ENCODE peak calls at places on chromosomes 2 and 18, in four cellular contexts. Q is AG04450, L is BJ, F is H7. X is an unnamed sample.

GRCh38 chr2:180246281-180246680 is 239.2 kb upstream of the CWC22 start:
- DNase-seq in Q (no peak), L (no peak), F (no peak), X (peak; percentile 91)

GRCh38 chr2:222298311-222299150 is at the start of gene PAX3:
- DNase-seq in Q (no peak), L (no peak), F (peak; percentile 84), X (peak; percentile 100)

GRCh38 chr2:122481244-122481622 is 725.8 kb downstream of the TSN start:
- DNase-seq in Q (no peak), L (no peak), F (no peak), X (no peak)

GRCh38 chr2:46922606-46923005 is 7.0 kb upstream of the MCFD2 start:
- DNase-seq in Q (no peak), L (no peak), F (no peak), X (no peak)

GRCh38 chr2:239564587-239564986 is 163.8 kb upstream of the HDAC4 start:
- DNase-seq in Q (no peak), L (no peak), F (no peak), X (no peak)

GRCh38 chr2:44314354-44314753 is 39.1 kb downstream of the SLC3A1 start:
- DNase-seq in Q (no peak), L (no peak), F (no peak), X (no peak)

GRCh38 chr2:112290098-112290497 is 14.7 kb downstream of the ZC3H6 start:
- DNase-seq in Q (no peak), L (no peak), F (no peak), X (no peak)

GRCh38 chr2:47218899-47219525 is 63.9 kb upstream of the STPG4 start:
- DNase-seq in Q (no peak), L (no peak), F (no peak), X (no peak)

GRCh38 chr2:182816856-182817255 is 49.6 kb downstream of the FRZB start:
- DNase-seq in Q (no peak), L (no peak), F (no peak), X (no peak)

GRCh38 chr2:192333642-192334041 is 138.9 kb upstream of the TMEFF2 start:
- DNase-seq in Q (no peak), L (no peak), F (no peak), X (no peak)

GRCh38 chr18:11047156-11047555 is 102.2 kb downstream of the PIEZO2 start:
- DNase-seq in Q (no peak), L (no peak), F (no peak), X (no peak)

GRCh38 chr2:16644204-16644925 is 21.3 kb downstream of the CYRIA start:
- DNase-seq in Q (no peak), L (no peak), F (no peak), X (no peak)

GRCh38 chr2:100789361-100789760 is 30.6 kb upstream of the NPAS2 start:
- DNase-seq in Q (no peak), L (no peak), F (no peak), X (no peak)

GRCh38 chr2:217177687-217178086 is 317.8 kb upstream of the TNP1 start:
- DNase-seq in Q (no peak), L (no peak), F (no peak), X (no peak)

GRCh38 chr2:146131048-146131447 is 1611.1 kb upstream of the ZEB2 start:
- DNase-seq in Q (no peak), L (no peak), F (no peak), X (no peak)

GRCh38 chr2:61575447-61575859 is 37.3 kb upstream of the XPO1 start:
- DNase-seq in Q (no peak), L (no peak), F (no peak), X (no peak)

GRCh38 chr2:99707592-99707991 is 217.8 kb upstream of the REV1 start:
- DNase-seq in Q (peak; percentile 43), L (peak; percentile 62), F (no peak), X (no peak)

GRCh38 chr2:62499430-62500060 is 6.5 kb downstream of the TMEM17 start:
- DNase-seq in Q (no peak), L (no peak), F (no peak), X (no peak)

GRCh38 chr2:186459009-186459408 is 27.1 kb upstream of the ZC3H15 start:
- DNase-seq in Q (no peak), L (no peak), F (no peak), X (peak; percentile 74)

GRCh38 chr2:226050822-226051221 is 651.3 kb downstream of the NYAP2 start:
- DNase-seq in Q (no peak), L (no peak), F (no peak), X (no peak)

GRCh38 chr2:178188466-178188865 is 5.8 kb upstream of the OSBPL6 start:
- DNase-seq in Q (no peak), L (no peak), F (no peak), X (no peak)

GRCh38 chr2:180677200-180677599 is 303.2 kb upstream of the UBE2E3 start:
- DNase-seq in Q (no peak), L (no peak), F (no peak), X (no peak)

GRCh38 chr2:5940596-5941535 is 248.7 kb downstream of the SOX11 start:
- DNase-seq in Q (no peak), L (no peak), F (no peak), X (no peak)

DNA sequence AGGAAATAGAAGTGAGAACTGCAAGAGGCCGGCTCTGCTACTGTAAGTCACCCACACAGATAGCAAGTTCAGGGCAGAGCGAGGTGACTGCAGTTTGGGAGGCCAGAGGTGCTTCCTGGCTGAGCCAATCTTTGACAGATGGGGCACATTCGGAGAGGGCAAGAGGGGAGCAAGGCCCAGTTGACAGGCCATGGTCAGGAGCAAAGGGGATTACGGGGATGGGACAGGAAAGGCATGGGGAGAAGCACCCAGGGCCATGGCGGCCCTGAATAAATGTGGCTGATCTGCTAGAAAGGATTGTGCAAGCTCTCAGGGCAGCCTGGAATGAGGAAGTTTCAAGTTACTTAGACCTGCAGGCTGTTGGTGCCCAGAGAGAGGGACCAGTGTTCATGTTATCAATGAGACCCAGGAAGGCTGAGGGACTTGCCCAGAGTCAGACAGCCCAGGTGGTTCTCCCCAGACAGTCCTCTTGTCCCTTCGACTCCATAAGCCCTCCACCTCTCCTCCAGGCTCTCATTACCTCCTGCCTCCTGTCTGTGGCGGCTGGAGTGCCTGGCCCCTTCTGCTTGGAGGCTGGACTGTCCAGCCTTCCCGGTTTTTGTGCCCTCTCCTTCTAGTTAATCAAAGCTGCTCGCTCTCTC is 123.3 kb downstream of the CTIF start:
- DNase-seq in Q (peak; percentile 42), L (no peak), F (peak; percentile 58), X (peak; percentile 51)
- H3K27me3 ChIP-seq in Q (no peaks in the 10 kb centered on the region), L (no peaks in the 10 kb centered on the region), F (no peaks in the 10 kb centered on the region), X (no peaks in the 10 kb centered on the region)

GRCh38 chr2:12055219-12055618 is 308.8 kb downstream of the LPIN1 start:
- DNase-seq in Q (no peak), L (no peak), F (no peak), X (no peak)
- H3K27me3 ChIP-seq in Q (no peaks in the 10 kb centered on the region), L (no peaks in the 10 kb centered on the region), F (no peaks in the 10 kb centered on the region), X (no peaks in the 10 kb centered on the region)

GRCh38 chr18:905948-906415 is 1.3 kb downstream of the ADCYAP1 start:
- DNase-seq in Q (no peak), L (no peak), F (peak; percentile 79), X (no peak)
- H3K27me3 ChIP-seq in Q (peaks cover 76% of the 10 kb centered on the region), L (peaks cover 53% of the 10 kb centered on the region), F (peaks cover 90% of the 10 kb centered on the region), X (no peaks in the 10 kb centered on the region)

GRCh38 chr18:26459340-26459739 is 89.0 kb downstream of the KCTD1 start:
- DNase-seq in Q (no peak), L (no peak), F (no peak), X (no peak)

GRCh38 chr18:26459884-26460283 is 88.5 kb downstream of the KCTD1 start:
- DNase-seq in Q (no peak), L (no peak), F (no peak), X (no peak)

GRCh38 chr18:26457611-26458350 is 90.6 kb downstream of the KCTD1 start:
- DNase-seq in Q (no peak), L (no peak), F (peak; percentile 77), X (no peak)

GRCh38 chr18:26457195-26457594 is 91.2 kb downstream of the KCTD1 start:
- DNase-seq in Q (no peak), L (no peak), F (no peak), X (no peak)

DNA sequence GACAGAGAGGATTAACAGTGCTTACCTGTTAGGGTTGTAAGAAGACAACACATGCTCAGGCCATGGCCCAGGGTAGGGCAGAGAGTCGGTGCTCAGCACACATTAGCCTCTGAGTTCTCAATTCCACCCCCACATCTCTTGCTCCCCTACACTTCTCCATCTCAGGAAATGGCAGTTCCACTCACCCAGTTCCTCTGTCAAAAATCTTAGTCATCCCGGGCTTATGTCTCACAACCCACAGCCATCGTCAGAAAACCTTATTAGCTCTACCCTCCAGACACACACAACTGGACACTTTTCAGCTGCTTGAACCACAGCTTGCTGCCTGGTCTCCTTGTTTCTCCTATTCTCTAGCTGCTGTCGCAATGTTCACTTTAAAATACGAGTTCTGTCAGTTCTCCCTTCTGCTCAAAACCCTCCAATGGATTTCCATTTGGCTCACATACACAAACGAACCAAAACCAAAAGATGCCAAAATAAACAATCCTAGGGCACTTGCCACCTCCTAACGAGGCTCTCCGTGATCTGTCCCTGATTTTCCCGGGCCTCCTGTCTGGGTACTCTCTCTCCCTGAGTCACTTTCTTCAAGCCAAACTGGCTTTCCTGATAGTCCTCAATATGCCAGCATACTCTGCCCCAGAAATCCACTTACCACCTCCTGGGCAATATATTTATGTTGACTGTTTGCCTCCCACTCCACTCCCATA is 89.7 kb downstream of the KCTD1 start:
- DNase-seq in Q (no peak), L (no peak), F (no peak), X (no peak)
- H3K27me3 ChIP-seq in Q (no peaks in the 10 kb centered on the region), L (no peaks in the 10 kb centered on the region), F (no peaks in the 10 kb centered on the region), X (no peaks in the 10 kb centered on the region)

GRCh38 chr2:176457486-176457885 is 188.2 kb downstream of the MTX2 start:
- DNase-seq in Q (no peak), L (no peak), F (no peak), X (no peak)
- H3K27me3 ChIP-seq in Q (no peaks in the 10 kb centered on the region), L (no peaks in the 10 kb centered on the region), F (no peaks in the 10 kb centered on the region), X (no peaks in the 10 kb centered on the region)

DNA sequence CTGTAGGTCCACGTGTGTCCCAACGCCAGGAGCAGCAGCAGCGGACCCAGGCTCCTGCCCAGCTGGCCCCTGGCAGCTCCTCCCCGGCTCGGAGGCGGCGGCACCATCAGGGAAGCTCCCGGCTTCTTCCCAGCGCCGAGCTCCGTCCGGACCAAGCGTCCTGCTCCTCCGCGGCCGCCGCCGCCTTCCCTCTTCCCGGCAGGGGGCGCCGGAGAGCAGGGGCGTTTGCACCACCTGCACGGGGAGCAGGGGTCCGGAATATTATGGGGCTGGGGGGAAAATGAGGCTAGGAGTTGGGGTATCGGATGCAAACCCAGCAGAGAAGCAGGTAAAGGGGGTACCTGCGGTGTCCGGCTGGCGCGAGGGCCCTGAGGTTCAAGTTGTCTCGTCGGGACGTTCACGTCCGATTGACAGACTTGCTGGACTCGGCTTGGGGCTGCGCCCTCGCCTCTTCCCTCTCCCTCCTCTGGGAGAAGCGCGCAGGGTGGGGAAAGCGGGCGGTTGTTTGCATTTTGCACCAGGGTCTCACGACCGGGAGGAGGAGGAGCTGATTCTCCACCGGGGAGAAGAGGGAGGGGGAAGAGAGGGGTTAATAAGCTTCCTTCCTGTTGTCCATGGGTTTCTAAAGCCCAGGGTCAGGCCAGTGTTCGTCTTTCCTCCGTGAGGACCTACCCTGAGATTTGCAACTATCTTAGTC is at the start of gene CCBE1:
- DNase-seq in Q (no peak), L (no peak), F (peak; percentile 92), X (no peak)
- H3K27me3 ChIP-seq in Q (no peaks in the 10 kb centered on the region), L (no peaks in the 10 kb centered on the region), F (peaks cover 39% of the 10 kb centered on the region), X (no peaks in the 10 kb centered on the region)

GRCh38 chr2:209146682-209147320 is 277.0 kb upstream of the MAP2 start:
- DNase-seq in Q (no peak), L (no peak), F (no peak), X (no peak)
- H3K27me3 ChIP-seq in Q (no peaks in the 10 kb centered on the region), L (no peaks in the 10 kb centered on the region), F (no peaks in the 10 kb centered on the region), X (peaks cover 3% of the 10 kb centered on the region)